ENCODE peak calls at places on chromosomes 16 and 17, in seven cellular contexts. O is dorsolateral prefrontal cortex; H is HCT116; Y is bronchial epithelial cell; W is CD4-positive, CD25-positive, alpha-beta regulatory T cell; C is PC-9; J is tibial nerve. P is an unnamed sample.

GRCh38 chr16:10252155-10252554 is 69.9 kb upstream of the GRIN2A start:
- DNase-seq in J (no peak), C (no peak), Y (no peak), H (no peak), W (no peak), O (no peak), P (no peak)

GRCh38 chr17:82910770-82911169 is 70.9 kb upstream of the ZNF750 start:
- DNase-seq in J (no peak), Y (no peak), H (no peak), W (no peak), O (no peak), C (no peak), P (no peak)

GRCh38 chr17:29619251-29619650 is 3.5 kb downstream of the CORO6 start:
- DNase-seq in W (no peak), H (no peak), J (no peak), O (no peak), C (no peak), Y (peak), P (no peak)

GRCh38 chr17:68290268-68290954 is 516 bp downstream of the SLC16A6 start:
- DNase-seq in C (peak), H (no peak), O (peak), Y (no peak), J (no peak), W (peak), P (no peak)

GRCh38 chr16:81275064-81275532 is 36.6 kb downstream of the BCO1 start:
- DNase-seq in O (no peak), J (no peak), Y (no peak), W (no peak), C (peak), H (no peak), P (no peak)

GRCh38 chr16:70680495-70681381 is 5.1 kb downstream of the MTSS2 start:
- DNase-seq in H (no peak), O (no peak), C (no peak), J (no peak), Y (no peak), W (no peak), P (no peak)

GRCh38 chr17:79786930-79787643 is 9.1 kb downstream of the CBX2 start:
- DNase-seq in W (no peak), Y (no peak), C (no peak), H (no peak), J (no peak), O (no peak), P (no peak)

GRCh38 chr17:40015998-40016691 is 905 bp downstream of the CSF3 start:
- DNase-seq in H (no peak), Y (no peak), O (no peak), J (no peak), C (no peak), W (no peak), P (no peak)

GRCh38 chr17:4411201-4411600 is 22.5 kb upstream of the SPNS3 start:
- DNase-seq in J (no peak), O (no peak), C (no peak), H (no peak), Y (no peak), W (no peak), P (no peak)

GRCh38 chr16:87321336-87322107 is 4.3 kb upstream of the C16orf95 start:
- DNase-seq in H (no peak), J (no peak), Y (no peak), C (no peak), W (no peak), O (no peak), P (no peak)

GRCh38 chr16:706189-707061 is 824 bp upstream of the FBXL16 start:
- DNase-seq in J (no peak), W (no peak), Y (no peak), H (no peak), O (no peak), C (no peak), P (no peak)

GRCh38 chr16:21276090-21276489 is 2.0 kb downstream of the CRYM start:
- DNase-seq in O (no peak), J (no peak), W (no peak), C (no peak), H (no peak), Y (no peak), P (no peak)

GRCh38 chr17:16026895-16027294 is 27.3 kb downstream of the TTC19 start:
- DNase-seq in Y (no peak), J (no peak), H (no peak), C (no peak), O (no peak), W (no peak), P (no peak)

GRCh38 chr16:2096853-2097620 is 38.7 kb downstream of the PKD1 start:
- DNase-seq in C (peak), H (no peak), W (no peak), O (no peak), J (no peak), Y (no peak), P (no peak)

GRCh38 chr16:14111713-14112538 is 40.8 kb downstream of the MRTFB start:
- DNase-seq in O (no peak), H (no peak), C (no peak), J (peak), Y (no peak), W (no peak), P (no peak)

GRCh38 chr16:9977333-9977897 is 204.8 kb downstream of the GRIN2A start:
- DNase-seq in Y (no peak), C (no peak), O (no peak), H (no peak), J (no peak), W (no peak), P (no peak)

GRCh38 chr16:6573577-6573976 is 759.1 kb upstream of the RBFOX1 start:
- DNase-seq in C (peak), W (no peak), O (peak), J (no peak), H (no peak), Y (no peak), P (peak)

GRCh38 chr17:32629563-32630190 is 142.9 kb downstream of the CDK5R1 start:
- DNase-seq in H (no peak), J (no peak), W (no peak), O (no peak), C (no peak), Y (no peak), P (no peak)

GRCh38 chr17:32628645-32629044 is 141.9 kb downstream of the CDK5R1 start:
- DNase-seq in Y (no peak), J (no peak), W (no peak), O (no peak), H (no peak), C (no peak), P (no peak)

GRCh38 chr17:32631341-32632109 is 144.7 kb downstream of the CDK5R1 start:
- DNase-seq in W (no peak), Y (no peak), H (no peak), J (no peak), O (no peak), C (no peak), P (no peak)

GRCh38 chr17:32636593-32637218 is 149.9 kb downstream of the CDK5R1 start:
- DNase-seq in W (no peak), J (no peak), C (no peak), Y (peak), H (no peak), O (no peak), P (no peak)

DNA sequence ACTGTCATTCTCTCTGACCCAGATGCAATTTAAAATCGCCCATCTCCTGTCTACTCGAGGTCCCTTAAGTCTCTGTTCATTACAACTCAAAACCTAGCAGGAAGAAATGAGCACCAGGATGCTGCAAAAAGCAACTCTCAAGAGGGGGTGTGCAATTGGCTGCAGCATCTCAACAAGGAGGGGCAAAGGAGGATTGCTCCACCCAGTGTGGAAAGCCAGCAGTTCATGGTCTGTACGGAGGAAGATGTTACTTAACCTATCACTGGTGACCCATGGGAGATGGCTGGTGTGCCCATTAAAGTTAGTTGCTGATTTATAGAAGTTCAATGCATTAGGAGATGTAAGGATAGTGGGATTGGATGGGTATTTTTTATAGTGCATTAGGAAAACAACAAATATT is 147.4 kb downstream of the CDK5R1 start:
- DNase-seq in Y (no peak), H (no peak), C (no peak), O (no peak), W (no peak), J (no peak), P (no peak)
- H3K4me3 ChIP-seq in Y (no peak), H (no peak), C (no peak), O (no peak), W (no peak), J (no peak), P (no peak)

GRCh38 chr17:77829871-77830799 is 128.4 kb upstream of the TNRC6C start:
- DNase-seq in C (no peak), Y (no peak), W (no peak), H (no peak), O (no peak), J (no peak), P (no peak)

GRCh38 chr17:77828749-77829539 is 129.6 kb upstream of the TNRC6C start:
- DNase-seq in H (no peak), O (no peak), W (no peak), C (no peak), Y (no peak), J (no peak), P (no peak)

GRCh38 chr17:77832180-77832560 is 126.3 kb upstream of the TNRC6C start:
- DNase-seq in C (no peak), J (no peak), O (no peak), W (no peak), Y (no peak), H (no peak), P (no peak)

GRCh38 chr17:77831497-77832179 is 126.9 kb upstream of the TNRC6C start:
- DNase-seq in H (no peak), W (no peak), Y (no peak), C (no peak), J (no peak), O (no peak), P (no peak)

GRCh38 chr17:77830816-77831490 is 127.5 kb upstream of the TNRC6C start:
- DNase-seq in O (no peak), Y (no peak), C (no peak), W (no peak), J (no peak), H (no peak), P (no peak)
- H3K4me3 ChIP-seq in O (no peak), Y (no peak), C (no peak), W (no peak), J (no peak), H (no peak), P (no peak)

DNA sequence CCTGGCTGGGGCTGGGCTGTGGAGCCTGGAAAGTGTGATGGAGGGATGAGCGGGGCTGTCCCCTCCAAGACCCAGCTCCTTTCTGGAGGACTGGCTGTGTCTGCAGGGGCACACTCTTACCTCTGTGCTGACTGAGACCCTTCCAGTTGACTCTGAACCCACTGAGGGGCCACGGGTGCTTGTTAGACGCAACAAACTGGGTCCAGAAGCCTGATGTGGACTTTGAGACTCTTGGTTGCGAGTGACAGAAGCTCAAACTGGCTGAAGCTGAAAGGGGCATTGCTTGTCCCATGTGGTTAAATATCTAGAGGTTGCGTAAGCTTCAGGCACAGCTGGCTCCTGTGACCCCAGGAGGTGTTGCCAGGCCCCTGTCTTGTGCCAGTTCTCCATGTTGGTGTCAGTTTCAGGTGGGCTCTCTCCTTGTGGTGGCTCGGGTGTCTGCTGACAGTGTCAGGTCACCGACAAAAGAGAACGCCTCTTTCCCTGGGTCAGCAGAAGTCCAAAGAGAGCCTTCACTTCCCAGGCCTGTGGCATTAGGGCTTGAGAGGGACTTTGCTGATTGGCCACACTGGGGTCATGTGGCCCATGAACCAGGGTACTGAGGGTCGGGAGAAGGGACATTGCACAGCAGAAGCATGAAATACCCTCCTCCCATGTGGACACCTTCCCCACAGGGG is 16.7 kb downstream of the ADCY7 start:
- DNase-seq in C (no peak), J (no peak), H (no peak), O (no peak), W (no peak), Y (no peak), P (no peak)
- H3K4me3 ChIP-seq in C (no peak), J (no peak), H (no peak), O (no peak), W (no peak), Y (no peak), P (no peak)

GRCh38 chr17:50558581-50558954 is 1.9 kb upstream of the CACNA1G start:
- DNase-seq in Y (no peak), J (no peak), H (no peak), C (no peak), W (no peak), O (no peak), P (no peak)
- H3K4me3 ChIP-seq in Y (no peak), J (no peak), H (no peak), C (no peak), W (no peak), O (no peak), P (no peak)